ENCODE peak calls at places on chromosome 9, in seven cellular contexts. O, U, L, Q, P, B and E are unnamed samples.

GRCh38 chr9:94599102-94599501 is 5.5 kb upstream of the FBP2 start:
- DNase-seq in O (no peak), U (no peak), L (no peak), Q (no peak), P (no peak), B (no peak), E (no peak)

GRCh38 chr9:470795-471194 is 256.1 kb downstream of the DOCK8 start:
- DNase-seq in O (no peak), U (no peak), L (peak), Q (no peak), P (no peak), B (no peak), E (no peak)

GRCh38 chr9:108473209-108474112 is 382.3 kb downstream of the ACTL7B start:
- DNase-seq in O (no peak), U (peak), L (peak), Q (no peak), P (no peak), B (no peak), E (no peak)

GRCh38 chr9:112971415-112971814 is 40.6 kb downstream of the ZNF883 start:
- DNase-seq in O (peak), U (no peak), L (peak), Q (no peak), P (no peak), B (no peak), E (peak)

GRCh38 chr9:69513291-69513690 is 158.9 kb downstream of the APBA1 start:
- DNase-seq in O (no peak), U (no peak), L (no peak), Q (no peak), P (no peak), B (no peak), E (no peak)

GRCh38 chr9:92707530-92707929 is 37.6 kb upstream of the IPPK start:
- DNase-seq in O (no peak), U (no peak), L (peak), Q (no peak), P (no peak), B (no peak), E (no peak)

GRCh38 chr9:136648746-136649145 is 14.0 kb upstream of the EGFL7 start:
- DNase-seq in O (no peak), U (no peak), L (no peak), Q (no peak), P (no peak), B (peak), E (no peak)

GRCh38 chr9:131500939-131501541 is 1.7 kb upstream of the POMT1 start:
- DNase-seq in O (no peak), U (peak), L (peak), Q (no peak), P (no peak), B (no peak), E (no peak)

GRCh38 chr9:22041792-22042191 is 32.7 kb upstream of the CDKN2B start:
- DNase-seq in O (no peak), U (no peak), L (peak), Q (no peak), P (no peak), B (no peak), E (no peak)

GRCh38 chr9:136854113-136854841 is 2.1 kb downstream of the MAMDC4 start:
- DNase-seq in O (peak), U (no peak), L (no peak), Q (no peak), P (no peak), B (peak), E (no peak)

GRCh38 chr9:92295827-92296258 is 2.3 kb upstream of the IARS1 start:
- DNase-seq in O (peak), U (no peak), L (peak), Q (no peak), P (no peak), B (no peak), E (no peak)

GRCh38 chr9:6133346-6134063 is 82.1 kb upstream of the IL33 start:
- DNase-seq in O (no peak), U (no peak), L (peak), Q (peak), P (no peak), B (no peak), E (no peak)